ENCODE peak calls at places on chromosomes 16 and 17, in seven cellular contexts. One of them, this sample, is unnamed.

GRCh38 chr17:57806083-57806830 is 43.6 kb downstream of the MRPS23 start:
- DNase-seq in AG04450: no peak
- DNase-seq in HEK293T: no peak
- DNase-seq in Calu3: no peak
- DNase-seq in NCI-H1105: peak
- DNase-seq in NCI-H460: no peak
- DNase-seq in central memory CD4-positive, alpha-beta T cell: no peak
- DNase-seq in this sample: no peak

GRCh38 chr17:4565209-4566141 is 5.1 kb upstream of the GGT6 start:
- DNase-seq in Calu3: peak
- DNase-seq in AG04450: peak
- DNase-seq in HEK293T: peak
- DNase-seq in NCI-H460: peak
- DNase-seq in central memory CD4-positive, alpha-beta T cell: peak
- DNase-seq in NCI-H1105: peak
- DNase-seq in this sample: peak

GRCh38 chr16:28183441-28183840 is 28.3 kb downstream of the XPO6 start:
- DNase-seq in HEK293T: no peak
- DNase-seq in AG04450: no peak
- DNase-seq in central memory CD4-positive, alpha-beta T cell: no peak
- DNase-seq in Calu3: no peak
- DNase-seq in NCI-H460: no peak
- DNase-seq in NCI-H1105: no peak
- DNase-seq in this sample: no peak

GRCh38 chr16:2897110-2897509 is 14.1 kb downstream of the FLYWCH2 start:
- DNase-seq in central memory CD4-positive, alpha-beta T cell: no peak
- DNase-seq in AG04450: no peak
- DNase-seq in NCI-H460: no peak
- DNase-seq in Calu3: no peak
- DNase-seq in HEK293T: no peak
- DNase-seq in NCI-H1105: no peak
- DNase-seq in this sample: no peak

GRCh38 chr16:67707210-67707609 is 11.9 kb downstream of the GFOD2 start:
- DNase-seq in Calu3: no peak
- DNase-seq in NCI-H1105: no peak
- DNase-seq in central memory CD4-positive, alpha-beta T cell: no peak
- DNase-seq in HEK293T: no peak
- DNase-seq in NCI-H460: no peak
- DNase-seq in AG04450: no peak
- DNase-seq in this sample: no peak

GRCh38 chr17:38572665-38573365 is 32.9 kb downstream of the SRCIN1 start:
- DNase-seq in NCI-H1105: peak
- DNase-seq in NCI-H460: no peak
- DNase-seq in Calu3: peak
- DNase-seq in central memory CD4-positive, alpha-beta T cell: no peak
- DNase-seq in AG04450: no peak
- DNase-seq in HEK293T: peak
- DNase-seq in this sample: peak

GRCh38 chr16:11554054-11554453 is 32.7 kb downstream of the LITAF start:
- DNase-seq in central memory CD4-positive, alpha-beta T cell: no peak
- DNase-seq in NCI-H1105: no peak
- DNase-seq in AG04450: no peak
- DNase-seq in NCI-H460: no peak
- DNase-seq in Calu3: no peak
- DNase-seq in HEK293T: no peak
- DNase-seq in this sample: no peak

GRCh38 chr17:55845385-55845784 is 94.5 kb downstream of the PCTP start:
- DNase-seq in HEK293T: peak
- DNase-seq in Calu3: no peak
- DNase-seq in NCI-H1105: no peak
- DNase-seq in central memory CD4-positive, alpha-beta T cell: no peak
- DNase-seq in AG04450: no peak
- DNase-seq in NCI-H460: no peak
- DNase-seq in this sample: peak

GRCh38 chr17:38425744-38426143 is 2.5 kb upstream of the ARHGAP23 start:
- DNase-seq in NCI-H460: no peak
- DNase-seq in central memory CD4-positive, alpha-beta T cell: no peak
- DNase-seq in HEK293T: no peak
- DNase-seq in AG04450: no peak
- DNase-seq in Calu3: no peak
- DNase-seq in NCI-H1105: no peak
- DNase-seq in this sample: no peak

GRCh38 chr16:29820271-29820701 is at the start of gene MVP:
- DNase-seq in NCI-H1105: no peak
- DNase-seq in Calu3: peak
- DNase-seq in AG04450: no peak
- DNase-seq in central memory CD4-positive, alpha-beta T cell: peak
- DNase-seq in HEK293T: no peak
- DNase-seq in NCI-H460: no peak
- DNase-seq in this sample: peak

GRCh38 chr17:58764373-58764772 is 8.7 kb downstream of the PPM1E start:
- DNase-seq in NCI-H1105: no peak
- DNase-seq in AG04450: no peak
- DNase-seq in Calu3: no peak
- DNase-seq in HEK293T: no peak
- DNase-seq in NCI-H460: no peak
- DNase-seq in central memory CD4-positive, alpha-beta T cell: no peak
- DNase-seq in this sample: peak